ENCODE peak calls at places on chromosomes 3 and 15, in seven cellular contexts. Q is DMS79 treated with DMSO at 0.1 percent for 48 hours; I is cardiac muscle cell; H is stimulated activated naive CD8-positive, alpha-beta T cell treated with anti-CD3 and anti-CD28 coated beads, Interleukin-15, Interleukin-2, amounts not matched to agents 100 U/mL and 50 U/mL, for 24 hours; E is ovary; G is EL; F is stimulated activated CD8-positive, alpha-beta memory T cell treated with anti-CD3 and anti-CD28 coated beads, Interleukin-7, amount 100 ng/mL, for 24 hours. T is an unnamed sample.

GRCh38 chr3:119311191-119311925 is 17.2 kb downstream of the ARHGAP31 start:
- DNase-seq in G (peak; percentile 91), I (peak; percentile 67), E (no peak), Q (no peak), F (no peak), H (no peak), T (no peak)

GRCh38 chr3:176159796-176160195 is 1037.5 kb downstream of the TBL1XR1 start:
- DNase-seq in Q (no peak), E (no peak), G (peak; percentile 50), H (no peak), F (no peak), I (no peak), T (no peak)

GRCh38 chr15:41151451-41152005 is 35.4 kb upstream of the INO80 start:
- DNase-seq in F (no peak), G (no peak), I (no peak), E (no peak), Q (no peak), H (no peak), T (no peak)

GRCh38 chr3:38577089-38578080 is 72.1 kb downstream of the SCN5A start:
- DNase-seq in I (no peak), E (no peak), H (no peak), Q (no peak), G (no peak), F (no peak), T (no peak)

GRCh38 chr15:92669432-92669831 is 13.9 kb upstream of the FAM174B start:
- DNase-seq in G (no peak), Q (no peak), I (peak; percentile 33), E (no peak), H (no peak), F (no peak), T (no peak)

GRCh38 chr3:14286887-14287496 is 108.4 kb downstream of the LSM3 start:
- DNase-seq in F (no peak), H (no peak), I (no peak), E (no peak), Q (peak; percentile 60), G (no peak), T (no peak)

GRCh38 chr15:63502137-63502801 is 2.1 kb upstream of the USP3 start:
- DNase-seq in H (no peak), G (peak; percentile 40), Q (no peak), I (peak; percentile 82), E (no peak), F (no peak), T (no peak)

GRCh38 chr15:40937762-40938529 is 8.8 kb downstream of the DLL4 start:
- DNase-seq in E (no peak), Q (no peak), I (no peak), G (peak; percentile 42), H (no peak), F (no peak), T (peak; percentile 64)

GRCh38 chr3:51198476-51198875 is 186.6 kb upstream of the MANF start:
- DNase-seq in G (no peak), I (no peak), H (no peak), F (no peak), E (no peak), Q (no peak), T (no peak)

GRCh38 chr3:38210141-38210757 is 44.9 kb downstream of the OXSR1 start:
- DNase-seq in E (no peak), Q (no peak), F (no peak), I (no peak), G (no peak), H (no peak), T (no peak)

GRCh38 chr15:56242576-56243116 is 1.0 kb downstream of the RFX7 start:
- DNase-seq in Q (peak; percentile 2), I (no peak), H (no peak), F (no peak), G (no peak), E (no peak), T (peak; percentile 84)

GRCh38 chr3:71101014-71101413 is 482.5 kb downstream of the FOXP1 start:
- DNase-seq in I (no peak), E (no peak), Q (no peak), F (no peak), G (peak; percentile 87), H (no peak), T (no peak)

GRCh38 chr3:45536316-45536715 is 58.2 kb upstream of the LIMD1 start:
- DNase-seq in I (no peak), E (no peak), Q (no peak), H (no peak), F (no peak), G (no peak), T (no peak)

GRCh38 chr15:72227720-72228119 is 3.3 kb downstream of the PKM start:
- DNase-seq in Q (no peak), G (peak; percentile 25), I (no peak), F (no peak), H (no peak), E (no peak), T (no peak)

GRCh38 chr3:157089455-157090221 is 70.3 kb downstream of the CCNL1 start:
- DNase-seq in H (peak; percentile 35), I (no peak), F (no peak), Q (no peak), G (peak; percentile 23), E (peak; percentile 39), T (peak; percentile 49)

GRCh38 chr3:83567935-83568334 is 1390.9 kb upstream of the CADM2 start:
- DNase-seq in Q (no peak), F (no peak), I (no peak), G (no peak), H (no peak), E (no peak), T (no peak)

GRCh38 chr15:90318591-90318990 is 33.5 kb upstream of the ZNF774 start:
- DNase-seq in F (no peak), I (no peak), G (no peak), H (no peak), Q (no peak), E (no peak), T (no peak)

GRCh38 chr3:146189519-146190173 is 28.7 kb upstream of the PLOD2 start:
- DNase-seq in E (peak; percentile 22), H (no peak), Q (peak; percentile 13), G (peak; percentile 65), F (no peak), I (peak; percentile 72), T (peak; percentile 82)

GRCh38 chr15:51735211-51735610 is 2.2 kb downstream of the LYSMD2 start:
- DNase-seq in F (no peak), Q (no peak), G (no peak), E (no peak), H (peak; percentile 28), I (no peak), T (peak; percentile 61)

GRCh38 chr15:35618260-35619188 is 72.6 kb upstream of the DPH6 start:
- DNase-seq in H (no peak), E (no peak), I (peak; percentile 22), G (no peak), Q (no peak), F (no peak), T (no peak)

GRCh38 chr3:134804508-134805480 is 9.7 kb downstream of the EPHB1 start:
- DNase-seq in H (no peak), E (no peak), I (no peak), F (no peak), Q (no peak), G (no peak), T (no peak)

GRCh38 chr3:66115858-66116654 is 77.3 kb upstream of the MAGI1 start:
- DNase-seq in I (peak; percentile 96), F (no peak), H (no peak), Q (no peak), G (peak; percentile 96), E (no peak), T (no peak)

GRCh38 chr3:131503328-131503650 is 518 bp upstream of the MRPL3 start:
- DNase-seq in G (no peak), Q (no peak), I (no peak), H (no peak), F (no peak), E (no peak), T (no peak)

GRCh38 chr3:65924762-65925161 is 114.0 kb downstream of the MAGI1 start:
- DNase-seq in Q (no peak), H (no peak), I (no peak), E (no peak), F (no peak), G (no peak), T (no peak)

GRCh38 chr3:11480663-11481298 is 162.9 kb downstream of the VGLL4 start:
- DNase-seq in G (no peak), E (no peak), H (no peak), I (no peak), F (no peak), Q (peak; percentile 57), T (no peak)

GRCh38 chr3:78907367-78907766 is 860.4 kb downstream of the ROBO1 start:
- DNase-seq in H (no peak), Q (no peak), F (no peak), E (no peak), I (peak; percentile 35), G (no peak), T (no peak)

GRCh38 chr3:66609660-66610547 is 109.1 kb upstream of the LRIG1 start:
- DNase-seq in F (no peak), H (no peak), Q (peak; percentile 29), I (peak; percentile 58), E (no peak), G (peak; percentile 65), T (no peak)

GRCh38 chr15:37824717-37825382 is 109.6 kb upstream of the TMCO5A start:
- DNase-seq in E (no peak), F (no peak), I (peak; percentile 90), G (peak; percentile 94), Q (no peak), H (no peak), T (no peak)

GRCh38 chr3:100753846-100754245 is 44.6 kb downstream of the TFG start:
- DNase-seq in F (no peak), E (no peak), G (no peak), I (no peak), H (no peak), Q (no peak), T (no peak)

GRCh38 chr3:129732200-129732876 is 125.9 kb upstream of the PLXND1 start:
- DNase-seq in E (no peak), I (no peak), H (no peak), Q (no peak), G (no peak), F (no peak), T (no peak)

GRCh38 chr3:42846682-42847522 is 28.8 kb downstream of the CYP8B1 start:
- DNase-seq in H (peak; percentile 24), E (no peak), F (no peak), G (no peak), Q (no peak), I (no peak), T (no peak)

GRCh38 chr3:196216081-196216564 is at the start of gene SLC51A:
- DNase-seq in G (no peak), E (no peak), I (no peak), H (no peak), Q (no peak), F (no peak), T (no peak)

GRCh38 chr15:59846100-59846499 is 157.0 kb upstream of the BNIP2 start:
- DNase-seq in G (no peak), H (no peak), F (no peak), E (no peak), I (no peak), Q (no peak), T (no peak)

T was measured in Karpas-422.